ENCODE peak calls at places on chromosome 3, in nine cellular contexts. P, L, I, F, B, H, N, G and X are unnamed samples.

GRCh38 chr3:50617096-50617791 is at the start of gene MAPKAPK3:
- DNase-seq in N (no peak), H (no peak), F (no peak), P (no peak), B (peak; percentile 27), G (peak; percentile 67), I (no peak), L (peak; percentile 57), X (no peak)

GRCh38 chr3:134242649-134243637 is 7.7 kb downstream of the RYK start:
- DNase-seq in P (peak; percentile 89), G (no peak), N (peak; percentile 90), F (peak; percentile 84), L (no peak), I (no peak), B (peak; percentile 86), H (no peak), X (no peak)

GRCh38 chr3:17290894-17291293 is 406.1 kb downstream of the PLCL2 start:
- DNase-seq in P (no peak), I (no peak), L (no peak), F (no peak), N (no peak), B (no peak), G (no peak), H (no peak), X (no peak)

GRCh38 chr3:16715281-16715680 is 110.1 kb upstream of the DAZL start:
- DNase-seq in I (no peak), F (no peak), P (no peak), N (no peak), G (no peak), B (no peak), L (no peak), H (no peak), X (no peak)

GRCh38 chr3:123194552-123194951 is 7.2 kb upstream of the SEC22A start:
- DNase-seq in B (peak; percentile 41), P (peak; percentile 33), L (peak; percentile 51), H (no peak), G (no peak), I (peak; percentile 37), N (peak; percentile 35), F (peak; percentile 13), X (no peak)

GRCh38 chr3:31124368-31124767 is 229.9 kb upstream of the GADL1 start:
- DNase-seq in B (no peak), H (no peak), F (peak; percentile 63), I (no peak), N (no peak), L (no peak), G (no peak), P (peak; percentile 24), X (no peak)

GRCh38 chr3:46359748-46360509 is 6.0 kb downstream of the CCR2 start:
- DNase-seq in G (no peak), I (no peak), F (peak; percentile 31), N (peak; percentile 9), B (no peak), H (peak; percentile 67), L (no peak), P (no peak), X (no peak)

GRCh38 chr3:46496745-46497555 is 826 bp upstream of the RTP3 start:
- DNase-seq in I (peak; percentile 32), B (peak; percentile 21), G (peak; percentile 41), L (no peak), N (peak; percentile 32), H (no peak), F (no peak), P (peak; percentile 23), X (no peak)

GRCh38 chr3:133851266-133851906 is 44.3 kb downstream of the RAB6B start:
- DNase-seq in N (no peak), P (no peak), F (no peak), B (no peak), G (no peak), H (no peak), I (no peak), L (no peak), X (no peak)

GRCh38 chr3:73073091-73073707 is 11.7 kb downstream of the EBLN2 start:
- DNase-seq in N (peak; percentile 35), H (no peak), I (no peak), F (no peak), P (no peak), L (no peak), G (no peak), B (no peak), X (no peak)

GRCh38 chr3:5321941-5322340 is 134.4 kb downstream of the EDEM1 start:
- DNase-seq in B (no peak), F (peak; percentile 22), L (no peak), P (no peak), I (no peak), G (no peak), H (no peak), N (no peak), X (no peak)

GRCh38 chr3:78848392-78849288 is 919.2 kb downstream of the ROBO1 start:
- DNase-seq in G (no peak), N (no peak), B (no peak), P (no peak), F (no peak), H (no peak), I (no peak), L (no peak), X (no peak)